ENCODE peak calls at places on chromosomes 5 and 9, in five cellular contexts. W is BE2C; N is PC-3; O is adipocyte; U is naive thymus-derived CD4-positive, alpha-beta T cell. B is an unnamed sample. For H3K36me3, the result is how much of the 10 kb centered on the place peaks cover.

GRCh38 chr5:178661836-178662540 is 35.1 kb upstream of the CLK4 start:
- DNase-seq in O (no peak), N (no peak), W (no peak), U (no peak), B (no peak)

GRCh38 chr5:99037668-99038067 is 108.9 kb upstream of the CHD1 start:
- DNase-seq in N (peak), O (no peak), W (no peak), U (peak), B (peak)

GRCh38 chr5:149129181-149129580 is 12.1 kb upstream of the ABLIM3 start:
- DNase-seq in W (no peak), O (peak), U (no peak), N (peak), B (no peak)

GRCh38 chr9:79858509-79858908 is 286.7 kb downstream of the TLE4 start:
- DNase-seq in U (no peak), W (no peak), O (peak), N (peak), B (peak)

GRCh38 chr5:10467281-10468198 is 25.9 kb downstream of the ROPN1L start:
- DNase-seq in O (peak), N (peak), U (no peak), W (no peak), B (peak)

GRCh38 chr5:152723482-152723881 is 318.4 kb upstream of the NMUR2 start:
- DNase-seq in O (no peak), U (no peak), W (no peak), N (no peak), B (no peak)

GRCh38 chr9:14223081-14223480 is 90.9 kb downstream of the NFIB start:
- DNase-seq in N (no peak), U (no peak), O (no peak), W (no peak), B (no peak)

GRCh38 chr5:120314201-120314600 is 149.9 kb upstream of the PRR16 start:
- DNase-seq in N (no peak), W (no peak), O (peak), U (no peak), B (peak)

GRCh38 chr9:125889524-125890473 is 142.6 kb downstream of the PBX3 start:
- DNase-seq in U (peak), N (peak), W (peak), O (peak), B (peak)

GRCh38 chr5:116733995-116734716 is 159.5 kb upstream of the SEMA6A start:
- DNase-seq in W (no peak), O (no peak), U (no peak), N (no peak), B (no peak)

GRCh38 chr9:4143951-4144717 is 155.7 kb downstream of the GLIS3 start:
- DNase-seq in N (peak), O (no peak), W (no peak), U (no peak), B (no peak)

GRCh38 chr5:34976347-34976746 is 47.0 kb downstream of the DNAJC21 start:
- DNase-seq in O (no peak), N (no peak), W (no peak), U (no peak), B (no peak)

GRCh38 chr5:141849371-141850182 is 28.6 kb downstream of the PCDH1 start:
- DNase-seq in U (peak), O (peak), W (peak), N (peak), B (peak)

GRCh38 chr5:141852448-141852847 is 25.8 kb downstream of the PCDH1 start:
- DNase-seq in W (no peak), O (no peak), U (no peak), N (no peak), B (no peak)

GRCh38 chr5:141850183-141850768 is 27.9 kb downstream of the PCDH1 start:
- DNase-seq in U (peak), O (peak), N (peak), W (no peak), B (peak)

GRCh38 chr5:141851195-141851874 is 26.9 kb downstream of the PCDH1 start:
- DNase-seq in U (no peak), O (no peak), W (no peak), N (no peak), B (no peak)

GRCh38 chr5:141850786-141851185 is 27.4 kb downstream of the PCDH1 start:
- DNase-seq in O (no peak), W (no peak), U (no peak), N (no peak), B (no peak)
- H3K4me3 ChIP-seq in O (peak), W (no peak), U (no peak), N (no peak), B (peak)

GRCh38 chr9:109068764-109069163 is 51.0 kb downstream of the TMEM245 start:
- DNase-seq in W (no peak), U (no peak), O (no peak), N (no peak), B (no peak)
- H3K36me3 ChIP-seq in W (half or more), U (half or more), O (half or more), N (under half), B (under half)

DNA sequence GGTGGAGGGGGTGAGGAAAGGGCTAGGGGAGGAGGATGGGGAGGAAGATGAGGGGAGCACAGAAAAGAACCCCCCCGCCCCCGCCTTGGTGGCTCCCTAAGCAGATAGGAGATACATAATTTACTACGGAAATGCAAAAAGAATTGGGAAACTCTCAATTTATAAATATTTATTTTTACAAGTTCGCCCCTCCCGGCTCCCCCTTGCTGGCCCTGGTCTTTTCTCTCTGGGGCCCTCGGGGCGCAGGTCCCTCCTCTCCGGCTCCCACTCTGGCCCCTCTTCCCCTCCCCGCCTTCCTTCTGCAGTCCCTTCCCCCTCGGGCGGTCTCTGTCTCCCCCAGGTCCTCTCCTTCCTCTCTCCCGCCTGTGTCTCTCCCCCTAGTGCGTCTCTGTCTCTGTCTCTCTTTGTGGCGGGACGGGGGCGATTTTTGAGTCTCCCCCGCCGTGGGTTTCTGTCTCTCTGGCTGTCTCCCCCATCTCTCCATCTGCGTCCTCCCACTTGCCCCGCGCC is 173.6 kb upstream of the IER5L start:
- DNase-seq in N (no peak), O (no peak), U (no peak), W (peak), B (no peak)
- H3K4me3 ChIP-seq in N (peak), O (peak), U (no peak), W (peak), B (peak)

DNA sequence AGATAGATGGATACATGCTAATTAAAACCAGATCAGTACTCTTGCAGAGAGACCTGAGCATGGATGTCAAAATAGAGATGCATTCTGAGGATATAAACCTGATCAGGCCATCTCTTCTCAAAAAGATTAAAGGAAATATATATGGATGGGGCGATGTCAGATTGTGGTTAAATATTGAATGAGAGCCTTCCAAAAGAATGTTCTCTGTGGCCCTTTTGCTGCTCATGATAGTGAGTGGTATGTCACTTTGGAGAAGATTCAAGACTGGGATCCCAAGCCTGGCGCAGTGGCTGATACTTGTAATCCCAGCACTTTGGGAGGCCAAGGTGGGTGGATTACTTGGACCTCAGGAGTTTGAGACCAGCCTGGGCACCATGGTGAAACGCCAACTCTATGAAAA is 20.5 kb downstream of the ZNF131 start:
- DNase-seq in O (no peak), U (no peak), N (no peak), W (no peak), B (peak)
- H3K36me3 ChIP-seq in O (under half), U (under half), N (under half), W (under half), B (under half)

DNA sequence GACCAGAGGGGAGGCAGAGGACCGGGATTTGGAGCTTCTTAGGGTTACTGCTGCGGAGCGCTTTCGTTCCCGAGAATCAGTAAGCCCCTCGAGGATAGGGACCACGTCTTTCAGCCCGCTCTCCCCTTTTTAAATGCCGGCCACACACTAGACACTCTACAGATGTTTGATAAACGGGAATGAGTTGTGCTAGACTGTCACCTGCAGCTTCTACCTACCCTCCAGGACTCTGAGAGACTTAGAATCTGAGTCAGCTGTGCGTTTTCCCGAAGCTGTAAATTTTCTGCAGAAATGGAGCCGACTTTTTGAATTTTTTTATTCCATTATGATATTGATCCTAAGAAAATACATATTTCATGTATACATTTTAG is 670 bp downstream of the CCDC171 start:
- DNase-seq in W (no peak), U (peak), O (no peak), N (no peak), B (no peak)
- H3K4me3 ChIP-seq in W (peak), U (peak), O (peak), N (peak), B (peak)

GRCh38 chr9:97991818-97992217 is 8.7 kb downstream of the ANP32B start:
- DNase-seq in N (no peak), O (no peak), W (no peak), U (no peak), B (no peak)
- H3K36me3 ChIP-seq in N (under half), O (under half), W (under half), U (under half), B (under half)

DNA sequence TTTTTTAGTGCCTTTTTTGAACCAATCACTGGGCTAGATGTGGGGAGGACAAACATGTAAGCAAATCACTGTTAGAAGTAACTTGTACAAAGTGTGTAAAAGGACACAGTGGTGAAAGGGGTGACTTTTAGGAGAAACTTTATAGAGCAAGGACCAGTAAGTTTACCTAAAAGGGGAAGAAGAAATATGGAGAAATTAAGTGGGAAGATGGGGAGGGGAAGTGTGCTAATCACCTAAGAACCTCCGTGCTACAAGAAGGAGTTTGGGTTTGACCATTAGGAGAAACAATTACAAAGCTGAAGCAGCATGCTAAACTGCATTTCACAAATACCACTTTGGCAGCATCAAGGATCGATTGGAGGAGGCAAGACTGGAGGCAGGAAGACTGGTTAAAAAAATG is 17.3 kb downstream of the ITGA1 start:
- DNase-seq in N (no peak), U (no peak), O (no peak), W (no peak), B (no peak)
- H3K4me3 ChIP-seq in N (no peak), U (no peak), O (no peak), W (peak), B (no peak)

DNA sequence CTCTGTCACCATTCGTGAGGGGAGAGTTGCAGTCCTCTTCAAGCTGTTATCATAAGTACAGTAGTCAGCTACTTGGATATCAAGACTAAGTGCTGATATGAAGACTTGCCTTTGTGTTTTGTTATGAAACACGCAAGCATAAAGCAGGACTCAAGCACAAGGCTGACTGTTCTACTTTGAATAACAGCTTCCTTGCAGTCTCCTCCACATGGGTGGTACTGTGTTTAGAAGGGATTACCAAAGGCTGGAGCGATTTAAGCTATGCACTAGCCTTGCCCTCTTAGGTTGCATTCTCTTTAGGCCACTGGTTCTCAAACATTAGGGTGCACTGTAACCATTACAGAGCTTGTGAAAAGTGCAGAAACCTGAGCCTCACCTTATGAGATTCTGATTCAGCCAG is 41.4 kb downstream of the SLC25A51 start:
- DNase-seq in U (no peak), O (no peak), W (no peak), N (no peak), B (no peak)
- H3K36me3 ChIP-seq in U (under half), O (half or more), W (under half), N (under half), B (under half)

DNA sequence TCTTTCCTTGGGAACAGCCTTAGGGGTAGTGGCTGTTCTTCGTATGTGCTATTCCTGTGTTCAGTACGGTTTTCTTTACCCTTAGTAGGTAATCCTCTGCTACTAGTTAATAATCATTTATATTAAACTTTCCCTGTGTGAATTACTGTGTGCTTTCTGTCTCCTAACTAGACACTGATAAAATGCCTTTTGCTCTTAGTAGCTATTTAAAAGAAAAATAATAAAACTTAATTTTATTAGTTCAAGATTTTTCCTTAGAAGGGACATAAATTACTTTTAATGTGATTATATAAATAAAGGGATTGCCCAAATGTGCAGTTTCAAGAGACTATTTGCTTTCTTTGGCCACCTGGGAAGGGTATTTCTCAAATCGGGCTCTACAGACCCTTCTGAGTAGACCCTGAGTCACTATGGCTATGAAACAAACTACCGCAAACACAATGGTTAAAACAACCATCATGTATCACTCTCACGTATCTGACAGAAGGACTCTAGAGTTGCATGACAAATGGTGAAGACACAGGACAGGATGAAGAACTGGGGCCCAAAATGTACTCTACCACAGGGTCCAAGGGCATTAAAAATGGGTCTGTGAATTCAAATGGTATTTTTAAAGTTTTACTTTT is 97.2 kb downstream of the TSSK1B start:
- DNase-seq in W (no peak), O (no peak), U (no peak), N (peak), B (no peak)
- H3K4me3 ChIP-seq in W (peak), O (no peak), U (no peak), N (no peak), B (no peak)